ENCODE peak calls at places on chromosomes 3 and 15, in six cellular contexts. Q is cardiac muscle cell, J is uterus, Y is AG04450, S is heart left ventricle, B is lung. N is an unnamed sample.

GRCh38 chr3:58051196-58051595 is 43.0 kb downstream of the FLNB start:
- DNase-seq in Q (peak), J (no peak), Y (no peak), S (no peak), B (peak), N (no peak)

GRCh38 chr3:38316356-38317185 is 30.0 kb upstream of the XYLB start:
- DNase-seq in Q (no peak), J (no peak), Y (no peak), S (no peak), B (no peak), N (no peak)

GRCh38 chr15:92974183-92974915 is 74.2 kb downstream of the CHD2 start:
- DNase-seq in Q (no peak), J (no peak), Y (no peak), S (no peak), B (no peak), N (no peak)

GRCh38 chr3:184345678-184346144 is 8.3 kb downstream of the FAM131A start:
- DNase-seq in Q (peak), J (no peak), Y (no peak), S (peak), B (peak), N (no peak)

GRCh38 chr3:103009609-103010008 is 574.8 kb downstream of the ZPLD1 start:
- DNase-seq in Q (no peak), J (no peak), Y (no peak), S (no peak), B (no peak), N (no peak)

GRCh38 chr15:22979069-22979698 is 984 bp downstream of the CYFIP1 start:
- DNase-seq in Q (peak), J (no peak), Y (no peak), S (peak), B (peak), N (no peak)

GRCh38 chr3:184176377-184177330 is 2.0 kb downstream of the AP2M1 start:
- DNase-seq in Q (peak), J (peak), Y (peak), S (peak), B (peak), N (no peak)

GRCh38 chr3:127680790-127681189 is 8.0 kb downstream of the ABTB1 start:
- DNase-seq in Q (no peak), J (peak), Y (no peak), S (no peak), B (no peak), N (no peak)

DNA sequence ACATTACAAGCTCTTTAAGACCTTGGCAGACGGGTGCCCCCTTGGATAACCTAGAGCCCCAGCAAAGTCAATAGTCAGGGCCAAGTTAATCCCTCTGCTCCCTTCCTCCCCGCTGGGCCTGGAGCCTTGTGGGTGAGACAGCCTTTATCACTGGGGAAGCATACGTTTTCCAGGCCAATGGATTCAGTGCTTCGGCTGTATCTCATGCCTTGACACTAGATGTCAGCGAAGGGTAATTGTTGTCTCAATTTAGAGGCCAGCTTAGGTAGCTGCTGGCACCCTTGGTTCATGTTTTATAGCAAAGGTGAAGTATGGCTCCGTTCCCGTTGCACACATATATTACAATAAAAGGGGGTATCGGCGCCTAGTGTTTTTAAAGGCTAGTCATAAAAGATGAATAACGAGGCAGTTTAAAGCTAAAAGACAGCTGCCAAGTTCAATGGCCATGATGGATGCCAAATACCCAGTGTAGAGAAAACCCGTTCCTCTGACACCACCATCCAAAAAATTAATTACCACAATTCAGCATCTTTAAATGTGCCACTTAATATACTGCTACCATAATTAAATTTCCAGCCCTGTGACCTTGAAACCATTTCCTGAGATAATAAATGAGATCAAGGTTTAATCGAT is 52.3 kb upstream of the BNIP2 start:
- DNase-seq in Q (peak), J (no peak), Y (no peak), S (no peak), B (no peak), N (no peak)
- TF ChIP-seq CTCF in Q (no peak), J (no peak), Y (peak), S (no peak), B (no peak), N (peak)

GRCh38 chr15:66644000-66644787 is 57.8 kb upstream of the SMAD6 start:
- DNase-seq in Q (peak), J (no peak), Y (no peak), S (peak), B (no peak), N (no peak)

GRCh38 chr15:66646308-66646707 is 55.7 kb upstream of the SMAD6 start:
- DNase-seq in Q (peak), J (no peak), Y (no peak), S (peak), B (no peak), N (no peak)

GRCh38 chr15:66641485-66642313 is 60.3 kb upstream of the SMAD6 start:
- DNase-seq in Q (no peak), J (no peak), Y (no peak), S (no peak), B (no peak), N (no peak)

GRCh38 chr15:66644815-66645345 is 57.2 kb upstream of the SMAD6 start:
- DNase-seq in Q (peak), J (no peak), Y (peak), S (no peak), B (no peak), N (no peak)

GRCh38 chr15:66642514-66642913 is 59.5 kb upstream of the SMAD6 start:
- DNase-seq in Q (no peak), J (no peak), Y (no peak), S (no peak), B (no peak), N (no peak)
- H3K4me3 ChIP-seq in Q (no peak), J (no peak), Y (no peak), S (no peak), B (no peak), N (no peak)

DNA sequence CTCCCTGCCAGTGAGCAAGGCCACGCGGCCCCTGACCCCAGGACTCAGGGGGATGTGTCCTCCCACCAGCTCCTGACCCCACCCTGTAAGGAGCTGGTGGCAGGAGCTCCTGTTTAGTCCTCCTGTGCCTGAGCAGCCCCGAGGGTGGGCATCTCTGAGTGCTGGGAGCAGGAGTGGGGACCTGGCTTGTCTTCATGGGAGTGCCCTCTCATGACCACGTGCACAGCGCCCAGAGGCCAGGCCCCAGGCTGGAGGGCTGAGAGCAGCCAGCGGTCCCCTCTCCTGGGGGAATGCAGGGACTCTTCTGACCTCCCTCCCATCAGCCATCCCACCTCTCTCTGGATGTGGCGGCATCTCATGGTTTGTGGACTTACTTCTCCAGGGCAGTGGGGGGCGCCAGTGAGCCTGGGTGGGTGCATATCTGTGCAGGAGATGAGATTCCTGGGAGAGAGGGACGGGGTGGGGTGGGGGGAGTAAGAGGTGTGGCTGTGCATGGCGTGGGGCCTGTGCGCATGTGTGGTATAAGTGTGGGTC is 205.6 kb downstream of the TBC1D2B start:
- DNase-seq in Q (no peak), J (no peak), Y (no peak), S (no peak), B (no peak), N (no peak)
- TF ChIP-seq CTCF in Q (peak), J (no peak), Y (no peak), S (no peak), B (no peak), N (peak)

DNA sequence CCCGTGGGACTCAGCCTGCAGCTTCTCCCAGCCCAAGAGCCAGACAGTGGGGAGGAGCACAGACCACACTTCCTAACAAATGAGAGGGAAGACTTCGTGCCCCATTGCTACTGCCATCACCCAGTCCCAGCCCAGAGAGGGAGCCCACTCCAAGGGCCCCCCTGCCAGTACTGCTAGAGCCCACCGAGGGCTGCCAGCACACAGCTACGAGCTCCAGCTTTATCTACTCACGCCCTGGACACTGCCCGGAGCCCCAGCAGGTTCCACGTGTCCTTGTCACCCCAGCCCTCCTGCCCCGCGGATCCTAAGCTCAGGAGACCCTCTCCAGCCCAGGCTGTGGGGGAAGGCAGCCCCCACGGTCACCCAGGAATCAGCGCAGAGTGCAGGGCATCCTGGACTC is 1.9 kb downstream of the GOLGA8A start:
- DNase-seq in Q (no peak), J (no peak), Y (no peak), S (no peak), B (no peak), N (no peak)
- H3K4me3 ChIP-seq in Q (no peak), J (no peak), Y (no peak), S (no peak), B (no peak), N (peak)

GRCh38 chr3:136804813-136805212 is 14.1 kb upstream of the SLC35G2 start:
- DNase-seq in Q (no peak), J (no peak), Y (no peak), S (no peak), B (no peak), N (no peak)
- TF ChIP-seq CTCF in Q (no peak), J (no peak), Y (no peak), S (no peak), B (no peak), N (no peak)